ENCODE peak calls at places on chromosome 7, in four cellular contexts. C is T-helper 2 cell; V is GM12892; D is activated CD4-positive, alpha-beta T cell treated with anti-CD3 and anti-CD28 coated beads, Interleukin-2, amount 50 U/mL, for 1 hour. N is an unnamed sample.
A peak's percentile ranks its signal among the peaks of the same experiment; 100 is the strongest.

GRCh38 chr7:38393874-38394273 is 120.4 kb upstream of the TARP start:
- DNase-seq in V (peak; percentile 30), D (no peak), C (no peak), N (no peak)

GRCh38 chr7:100679927-100680588 is 6.5 kb downstream of the GNB2 start:
- DNase-seq in V (peak; percentile 19), D (no peak), C (no peak), N (peak; percentile 67)

GRCh38 chr7:100949227-100949930 is at the start of gene MUC3A:
- DNase-seq in D (no peak), V (no peak), C (no peak), N (no peak)

GRCh38 chr7:117190104-117190503 is 132.8 kb downstream of the WNT2 start:
- DNase-seq in C (no peak), V (no peak), D (no peak), N (no peak)

GRCh38 chr7:46515844-46516590 is 594.9 kb upstream of the IGFBP3 start:
- DNase-seq in C (no peak), V (no peak), D (no peak), N (no peak)

GRCh38 chr7:55060690-55061414 is 42.0 kb downstream of the EGFR start:
- DNase-seq in C (no peak), V (no peak), D (no peak), N (peak; percentile 68)

GRCh38 chr7:122588621-122589020 is 110.3 kb downstream of the RNF133 start:
- DNase-seq in V (no peak), C (no peak), D (no peak), N (peak; percentile 8)

GRCh38 chr7:31878875-31879274 is 191.3 kb downstream of the PDE1C start:
- DNase-seq in D (no peak), V (no peak), C (no peak), N (no peak)

GRCh38 chr7:33129806-33130153 is 416 bp downstream of the BBS9 start:
- DNase-seq in C (no peak), V (no peak), D (peak; percentile 9), N (peak; percentile 42)